ENCODE peak calls at places on chromosomes 16 and 17, in four cellular contexts. K is HFFc6, A is MCF 10A, R is astrocyte. B is an unnamed sample.
A peak's percentile ranks its signal among the peaks of the same experiment; 100 is the strongest.

GRCh38 chr16:11658896-11659708 is 9.2 kb upstream of the SNN start:
- DNase-seq in A (peak; percentile 97), K (no peak), R (peak; percentile 31), B (peak; percentile 87)

GRCh38 chr16:50615891-50616290 is 65.2 kb downstream of the SNX20 start:
- DNase-seq in K (no peak), A (no peak), R (peak; percentile 27), B (no peak)

GRCh38 chr17:30084773-30085172 is 31.8 kb upstream of the NSRP1 start:
- DNase-seq in A (no peak), K (no peak), R (no peak), B (no peak)

GRCh38 chr16:65905326-65905725 is 461.2 kb upstream of the CDH5 start:
- DNase-seq in A (no peak), K (no peak), R (no peak), B (no peak)

GRCh38 chr16:790086-790485 is 1.7 kb downstream of the CHTF18 start:
- DNase-seq in R (no peak), K (no peak), A (no peak), B (no peak)

GRCh38 chr17:38869647-38870258 is at the start of gene LASP1:
- DNase-seq in K (peak; percentile 84), A (peak; percentile 84), R (peak; percentile 74), B (peak; percentile 67)

GRCh38 chr17:39118674-39119419 is 32.6 kb downstream of the PLXDC1 start:
- DNase-seq in A (no peak), K (no peak), R (no peak), B (no peak)

GRCh38 chr16:67148221-67148620 is 2.6 kb downstream of the B3GNT9 start:
- DNase-seq in K (no peak), R (no peak), A (no peak), B (no peak)

GRCh38 chr16:27512061-27512460 is 37.7 kb downstream of the GTF3C1 start:
- DNase-seq in A (no peak), K (no peak), R (no peak), B (no peak)

GRCh38 chr17:60231234-60231633 is 81.5 kb downstream of the CA4 start:
- DNase-seq in A (peak; percentile 43), R (no peak), K (peak; percentile 17), B (peak; percentile 19)

GRCh38 chr16:8905168-8905762 is 23.1 kb downstream of the LITAFD start:
- DNase-seq in K (peak; percentile 28), A (peak; percentile 25), R (peak; percentile 15), B (peak; percentile 23)

GRCh38 chr16:57341441-57342303 is 16.9 kb upstream of the CCL22 start:
- DNase-seq in K (peak; percentile 95), R (peak; percentile 95), A (peak; percentile 98), B (peak; percentile 100)

GRCh38 chr17:51044964-51045363 is 75.7 kb downstream of the SPAG9 start:
- DNase-seq in A (no peak), R (no peak), K (no peak), B (no peak)

GRCh38 chr16:57446530-57447141 is 549 bp downstream of the CIAPIN1 start:
- DNase-seq in K (peak; percentile 10), A (peak; percentile 38), R (peak; percentile 6), B (peak; percentile 24)

GRCh38 chr16:24999856-25000447 is 15.2 kb downstream of the ARHGAP17 start:
- DNase-seq in K (no peak), A (no peak), R (peak; percentile 58), B (no peak)

GRCh38 chr17:71068351-71068750 is 899.0 kb downstream of the KCNJ2 start:
- DNase-seq in R (peak; percentile 54), A (no peak), K (no peak), B (no peak)

GRCh38 chr17:12021604-12022003 is 927 bp downstream of the MAP2K4 start:
- DNase-seq in A (no peak), R (no peak), K (no peak), B (no peak)

GRCh38 chr17:75632428-75632827 is 806 bp upstream of the SMIM5 start:
- DNase-seq in R (no peak), K (no peak), A (no peak), B (no peak)

GRCh38 chr17:5825717-5826330 is 241.5 kb upstream of the NLRP1 start:
- DNase-seq in A (no peak), K (peak; percentile 25), R (peak; percentile 42), B (peak; percentile 50)

GRCh38 chr16:86212706-86213426 is 297.5 kb upstream of the FOXF1 start:
- DNase-seq in R (no peak), A (no peak), K (no peak), B (no peak)

GRCh38 chr16:30355954-30356308 is 823 bp upstream of the CD2BP2 start:
- DNase-seq in A (no peak), K (no peak), R (no peak), B (no peak)

GRCh38 chr17:31299624-31300023 is 2.6 kb upstream of the OMG start:
- DNase-seq in R (no peak), K (no peak), A (no peak), B (no peak)

DNA sequence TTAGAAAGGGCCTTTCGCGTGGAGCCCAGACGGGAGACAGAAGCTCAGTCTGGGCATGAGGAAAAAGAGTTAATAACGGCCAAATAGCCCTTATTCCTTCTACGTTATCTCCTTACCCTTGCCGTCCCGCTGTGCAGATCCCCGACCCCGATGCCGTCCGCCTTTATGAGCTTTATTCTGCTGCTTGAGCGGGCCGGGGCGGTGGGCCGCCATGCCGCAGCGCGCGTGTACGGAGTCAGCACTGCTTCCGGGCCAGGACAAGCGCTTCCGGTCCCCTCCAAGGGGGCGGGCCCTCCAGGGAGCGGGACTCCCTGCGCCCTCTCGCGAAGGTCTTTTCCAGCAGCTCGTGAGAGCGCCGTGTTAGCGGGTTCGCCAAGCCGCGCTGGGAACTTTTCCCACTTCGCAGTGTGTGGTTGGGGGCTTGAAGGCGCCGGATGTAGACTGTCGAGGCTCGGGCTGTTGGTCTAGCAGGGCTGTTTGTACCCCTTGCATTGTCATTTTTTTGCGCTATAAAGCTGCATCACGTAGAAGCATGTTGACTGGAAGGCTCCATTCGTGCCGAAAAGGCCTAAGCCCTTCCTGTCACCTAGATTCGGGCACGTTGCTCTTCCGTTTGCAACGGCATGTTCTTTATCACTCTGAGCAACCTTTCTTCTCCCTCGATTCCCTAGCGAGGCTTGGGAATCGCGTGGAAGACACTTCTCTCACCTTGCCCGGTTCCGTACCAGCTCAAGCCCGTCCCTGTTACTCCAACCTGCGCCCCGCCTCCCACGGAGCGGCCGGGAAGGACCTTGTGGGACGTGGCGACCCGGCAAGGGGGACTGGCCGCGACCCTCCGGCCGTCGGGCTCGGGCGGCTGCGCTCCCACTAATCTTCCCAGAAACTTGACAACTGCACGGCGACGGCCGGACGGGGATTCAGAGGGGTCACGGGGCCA is at the start of gene TSR1:
- DNase-seq in K (peak; percentile 82), R (peak; percentile 82), A (peak; percentile 93), B (peak; percentile 78)
- TF ChIP-seq CTCF in K (peak; percentile 47), R (no peak), A (no peak), B (peak; percentile 53)

GRCh38 chr16:88934066-88934667 is 42.8 kb downstream of the CBFA2T3 start:
- DNase-seq in R (no peak), A (no peak), K (no peak), B (no peak)
- TF ChIP-seq CTCF in R (no peak), A (no peak), K (no peak), B (no peak)

DNA sequence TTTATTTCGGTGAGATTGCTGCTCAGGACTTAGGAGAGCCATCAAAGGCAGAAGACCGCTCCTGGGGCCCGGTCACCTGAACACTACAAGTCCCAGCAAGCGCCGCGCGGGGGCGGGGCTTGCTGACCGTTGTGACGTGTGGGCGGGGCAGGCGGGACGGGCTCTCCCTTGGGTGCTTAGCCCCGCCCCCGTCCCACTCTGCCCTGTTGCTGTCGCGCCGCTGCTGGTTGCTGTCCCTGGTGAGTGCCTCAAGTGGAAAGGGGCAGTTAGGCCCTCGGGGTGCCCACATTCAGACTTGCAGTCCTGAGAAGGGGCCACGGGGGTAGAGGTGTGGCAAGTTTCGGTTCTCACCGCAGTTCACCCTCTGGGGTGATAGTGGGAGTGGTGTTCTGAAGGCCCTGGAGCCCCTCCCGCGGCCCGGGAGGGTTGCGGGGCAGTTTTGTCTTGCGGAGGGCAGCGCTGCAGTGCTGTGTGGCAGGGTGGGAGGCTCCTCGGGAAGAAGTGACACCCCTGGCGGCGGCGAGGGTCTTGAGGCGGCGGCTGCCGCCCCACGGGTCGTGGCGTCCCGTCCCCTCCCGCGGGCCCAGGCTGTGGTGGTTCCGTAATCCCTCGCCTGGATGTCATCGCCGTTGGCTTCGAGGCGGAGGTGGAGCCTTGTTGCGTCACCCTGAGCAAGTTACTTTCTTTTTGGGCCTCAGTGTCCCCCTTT is at the start of gene CALCOCO2:
- DNase-seq in K (peak; percentile 78), A (peak; percentile 95), R (peak; percentile 74), B (peak; percentile 76)
- TF ChIP-seq CTCF in K (no peak), A (no peak), R (no peak), B (no peak)

GRCh38 chr17:55668581-55668980 is 54.1 kb downstream of the TMEM100 start:
- DNase-seq in R (no peak), A (no peak), K (no peak), B (no peak)
- TF ChIP-seq CTCF in R (no peak), A (no peak), K (no peak), B (no peak)

DNA sequence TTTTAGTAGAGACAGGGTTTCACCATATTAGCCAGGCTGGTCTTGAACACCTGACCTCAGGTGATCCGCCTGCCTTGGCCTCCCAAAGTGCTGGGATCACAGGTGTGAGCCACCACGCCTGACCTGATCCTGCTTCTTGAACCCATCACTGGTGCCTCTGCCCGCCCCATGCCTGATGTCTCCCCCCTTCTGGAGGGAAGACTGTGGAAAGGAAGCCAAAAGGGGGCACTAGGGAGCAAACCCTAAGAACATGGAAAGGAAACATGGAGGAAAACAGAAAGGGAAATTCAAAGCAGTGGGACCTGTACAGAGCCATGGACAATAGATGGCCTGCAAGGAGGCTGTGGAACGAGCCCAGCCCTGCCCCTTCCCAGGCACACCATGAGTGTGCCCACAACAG is 31.1 kb upstream of the FASN start:
- DNase-seq in K (no peak), A (no peak), R (no peak), B (no peak)
- TF ChIP-seq CTCF in K (peak; percentile 38), A (no peak), R (peak; percentile 5), B (peak; percentile 20)

GRCh38 chr17:77145635-77146632 is 5.2 kb downstream of the SEC14L1 start:
- DNase-seq in K (peak; percentile 75), R (peak; percentile 80), A (no peak), B (no peak)
- TF ChIP-seq CTCF in K (peak; percentile 60), R (no peak), A (no peak), B (peak; percentile 26)

GRCh38 chr17:40722146-40722720 is 18.7 kb upstream of the KRT24 start:
- DNase-seq in A (no peak), K (no peak), R (peak; percentile 46), B (peak; percentile 22)

GRCh38 chr17:40724656-40725055 is 21.1 kb upstream of the KRT24 start:
- DNase-seq in A (no peak), R (peak; percentile 19), K (no peak), B (no peak)

GRCh38 chr17:40727447-40728231 is 24.1 kb upstream of the KRT24 start:
- DNase-seq in R (peak; percentile 75), K (no peak), A (peak; percentile 69), B (peak; percentile 30)

GRCh38 chr17:40730974-40731373 is 24.2 kb downstream of the KRT25 start:
- DNase-seq in K (no peak), A (no peak), R (no peak), B (no peak)

GRCh38 chr17:40726919-40727318 is 23.4 kb upstream of the KRT24 start:
- DNase-seq in R (no peak), K (no peak), A (peak; percentile 30), B (peak; percentile 33)
- TF ChIP-seq CTCF in R (peak; percentile 14), K (peak; percentile 63), A (peak; percentile 42), B (peak; percentile 29)

GRCh38 chr16:82641336-82641984 is 14.7 kb downstream of the CDH13 start:
- DNase-seq in A (peak; percentile 51), R (peak; percentile 25), K (peak; percentile 58), B (peak; percentile 34)
- TF ChIP-seq CTCF in A (peak; percentile 39), R (peak; percentile 40), K (peak; percentile 76), B (peak; percentile 21)

GRCh38 chr17:7972131-7972785 is 30.2 kb upstream of the GUCY2D start:
- DNase-seq in K (peak; percentile 22), R (no peak), A (no peak), B (no peak)
- TF ChIP-seq CTCF in K (peak; percentile 73), R (peak; percentile 30), A (no peak), B (no peak)

B was measured in bronchial epithelial cell.